ENCODE peak calls at places on chromosomes 5 and 9, in nine cellular contexts. F is Peyer's patch; R is PC-9; T is ascending aorta; I is A549; A is neural crest cell; E is RWPE1; V is CD8-positive, alpha-beta T cell; D is cardiac muscle cell. Y is an unnamed sample.

GRCh38 chr5:132663771-132664695 is 6.1 kb downstream of the IL13 start:
- DNase-seq in F (no peak), A (no peak), I (no peak), R (no peak), T (no peak), V (no peak), D (no peak), E (no peak), Y (no peak)

GRCh38 chr9:12069366-12069765 is 623.8 kb upstream of the TYRP1 start:
- DNase-seq in T (no peak), A (no peak), E (no peak), V (no peak), R (no peak), I (no peak), F (no peak), D (no peak), Y (no peak)

GRCh38 chr5:130074820-130075219 is 170.6 kb downstream of the CHSY3 start:
- DNase-seq in R (no peak), D (no peak), A (no peak), V (no peak), I (no peak), F (no peak), E (no peak), T (no peak), Y (no peak)

GRCh38 chr5:174106997-174107655 is 61.6 kb downstream of the NSG2 start:
- DNase-seq in T (peak), V (no peak), I (no peak), F (no peak), E (no peak), R (no peak), A (no peak), D (no peak), Y (no peak)

GRCh38 chr9:87498046-87498815 is 564 bp downstream of the DAPK1 start:
- DNase-seq in V (no peak), A (peak), R (peak), I (peak), E (peak), F (no peak), D (peak), T (no peak), Y (no peak)

GRCh38 chr5:87258507-87258906 is 9.2 kb upstream of the RASA1 start:
- DNase-seq in D (no peak), F (no peak), A (no peak), T (no peak), I (no peak), E (no peak), V (no peak), R (no peak), Y (no peak)

GRCh38 chr9:129143461-129143927 is 32.3 kb downstream of the PTPA start:
- DNase-seq in E (no peak), A (peak), D (peak), F (no peak), I (no peak), T (peak), R (no peak), V (no peak), Y (no peak)

GRCh38 chr5:42887575-42887974 is 75.9 kb upstream of the SELENOP start:
- DNase-seq in F (no peak), D (no peak), A (no peak), T (no peak), E (no peak), V (no peak), I (no peak), R (no peak), Y (no peak)

GRCh38 chr9:69535296-69535832 is 136.8 kb downstream of the APBA1 start:
- DNase-seq in A (no peak), I (no peak), E (no peak), D (no peak), F (no peak), T (no peak), R (no peak), V (no peak), Y (no peak)
- TF ChIP-seq CTCF in A (no peak), I (no peak), E (no peak), D (no peak), F (no peak), T (no peak), R (no peak), V (no peak), Y (no peak)

GRCh38 chr5:11046160-11046559 is 285.1 kb upstream of the DAP start:
- DNase-seq in T (no peak), V (no peak), I (no peak), R (no peak), D (peak), A (no peak), E (no peak), F (no peak), Y (no peak)
- TF ChIP-seq CTCF in T (no peak), V (no peak), I (peak), R (no peak), D (no peak), A (no peak), E (no peak), F (no peak), Y (no peak)

GRCh38 chr9:29850664-29851063 is 2277.4 kb upstream of the C9orf72 start:
- DNase-seq in E (no peak), T (no peak), I (no peak), F (no peak), D (no peak), R (no peak), A (no peak), V (no peak), Y (no peak)
- TF ChIP-seq CTCF in E (no peak), T (no peak), I (no peak), F (no peak), D (no peak), R (no peak), A (no peak), V (no peak), Y (no peak)

GRCh38 chr9:19969721-19970120 is 180.9 kb upstream of the SLC24A2 start:
- DNase-seq in A (no peak), V (no peak), F (no peak), T (no peak), I (no peak), E (peak), R (no peak), D (no peak), Y (no peak)
- TF ChIP-seq CTCF in A (no peak), V (no peak), F (no peak), T (no peak), I (no peak), E (no peak), R (no peak), D (no peak), Y (no peak)

GRCh38 chr9:132648283-132648682 is 21.5 kb downstream of the DDX31 start:
- DNase-seq in A (no peak), F (no peak), I (no peak), D (no peak), R (no peak), T (no peak), E (no peak), V (no peak), Y (no peak)

GRCh38 chr9:132647806-132648205 is 22.0 kb downstream of the DDX31 start:
- DNase-seq in D (no peak), A (no peak), T (no peak), F (no peak), I (no peak), E (no peak), V (no peak), R (no peak), Y (no peak)

GRCh38 chr9:132648685-132649084 is 21.1 kb downstream of the DDX31 start:
- DNase-seq in D (no peak), R (no peak), A (no peak), E (no peak), F (no peak), I (no peak), V (no peak), T (no peak), Y (no peak)

GRCh38 chr9:132647355-132647754 is 22.4 kb downstream of the DDX31 start:
- DNase-seq in I (no peak), V (no peak), E (no peak), T (no peak), R (no peak), A (no peak), D (no peak), F (no peak), Y (no peak)

GRCh38 chr9:132651259-132651658 is 18.5 kb downstream of the DDX31 start:
- DNase-seq in V (no peak), R (peak), I (no peak), A (peak), T (no peak), F (no peak), E (peak), D (no peak), Y (no peak)
- TF ChIP-seq CTCF in V (no peak), R (peak), I (peak), A (peak), T (no peak), F (peak), E (peak), D (peak), Y (peak)

GRCh38 chr5:153712946-153713345 is 222.5 kb downstream of the GRIA1 start:
- DNase-seq in D (no peak), V (no peak), T (no peak), A (no peak), F (no peak), E (no peak), I (no peak), R (no peak), Y (no peak)
- TF ChIP-seq CTCF in D (no peak), V (no peak), T (no peak), A (no peak), F (no peak), E (no peak), I (no peak), R (no peak), Y (no peak)

DNA sequence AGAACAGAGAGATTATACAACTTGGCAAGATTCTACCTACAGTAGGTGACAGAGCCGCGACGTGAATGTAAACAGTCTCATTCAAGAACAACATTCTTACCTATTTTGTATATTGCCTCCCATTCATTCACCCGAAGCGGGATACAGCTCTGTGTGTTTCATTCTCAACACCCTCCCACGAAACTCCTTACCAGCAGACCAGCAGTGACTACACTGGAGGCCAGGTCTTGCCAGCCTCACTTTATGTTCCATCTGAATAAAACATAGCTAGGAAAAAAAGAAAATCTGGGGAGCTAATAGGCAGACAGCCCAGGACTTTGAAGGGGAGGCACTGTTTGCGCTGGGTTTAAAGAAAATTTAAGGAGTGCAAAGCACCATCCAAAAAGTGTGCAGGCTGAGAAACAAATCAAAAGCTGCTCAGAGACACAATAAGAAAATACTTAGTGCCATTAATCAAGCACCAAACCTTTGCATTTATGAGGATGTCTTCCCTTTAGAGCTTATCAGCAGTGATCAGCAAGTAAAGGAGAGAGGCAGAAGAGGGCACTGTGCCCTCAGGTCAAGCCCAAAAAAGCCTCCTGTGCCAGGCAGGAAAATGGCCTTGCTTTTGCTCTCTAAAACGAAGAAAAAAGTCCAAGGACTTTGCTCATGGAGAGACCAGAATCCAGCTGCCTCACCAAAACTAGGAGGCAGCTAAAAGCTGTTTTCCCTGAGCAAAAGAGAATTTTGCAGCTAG is 295.2 kb downstream of the BNC2 start:
- DNase-seq in D (no peak), A (no peak), T (no peak), I (no peak), F (no peak), V (no peak), R (no peak), E (no peak), Y (no peak)
- TF ChIP-seq CTCF in D (no peak), A (no peak), T (no peak), I (peak), F (no peak), V (no peak), R (no peak), E (no peak), Y (no peak)

GRCh38 chr5:108726446-108727091 is 21.1 kb upstream of the FER start:
- DNase-seq in F (no peak), V (no peak), D (no peak), T (no peak), A (no peak), R (no peak), I (no peak), E (peak), Y (no peak)

GRCh38 chr5:108727154-108727638 is 20.5 kb upstream of the FER start:
- DNase-seq in I (no peak), D (peak), E (peak), A (peak), T (peak), V (no peak), F (no peak), R (peak), Y (no peak)

GRCh38 chr5:108729306-108729645 is 18.4 kb upstream of the FER start:
- DNase-seq in I (no peak), A (no peak), R (no peak), D (no peak), E (no peak), T (no peak), V (no peak), F (no peak), Y (no peak)

GRCh38 chr5:108728566-108729305 is 19.0 kb upstream of the FER start:
- DNase-seq in D (no peak), A (no peak), E (no peak), F (peak), R (no peak), T (no peak), V (peak), I (no peak), Y (no peak)

DNA sequence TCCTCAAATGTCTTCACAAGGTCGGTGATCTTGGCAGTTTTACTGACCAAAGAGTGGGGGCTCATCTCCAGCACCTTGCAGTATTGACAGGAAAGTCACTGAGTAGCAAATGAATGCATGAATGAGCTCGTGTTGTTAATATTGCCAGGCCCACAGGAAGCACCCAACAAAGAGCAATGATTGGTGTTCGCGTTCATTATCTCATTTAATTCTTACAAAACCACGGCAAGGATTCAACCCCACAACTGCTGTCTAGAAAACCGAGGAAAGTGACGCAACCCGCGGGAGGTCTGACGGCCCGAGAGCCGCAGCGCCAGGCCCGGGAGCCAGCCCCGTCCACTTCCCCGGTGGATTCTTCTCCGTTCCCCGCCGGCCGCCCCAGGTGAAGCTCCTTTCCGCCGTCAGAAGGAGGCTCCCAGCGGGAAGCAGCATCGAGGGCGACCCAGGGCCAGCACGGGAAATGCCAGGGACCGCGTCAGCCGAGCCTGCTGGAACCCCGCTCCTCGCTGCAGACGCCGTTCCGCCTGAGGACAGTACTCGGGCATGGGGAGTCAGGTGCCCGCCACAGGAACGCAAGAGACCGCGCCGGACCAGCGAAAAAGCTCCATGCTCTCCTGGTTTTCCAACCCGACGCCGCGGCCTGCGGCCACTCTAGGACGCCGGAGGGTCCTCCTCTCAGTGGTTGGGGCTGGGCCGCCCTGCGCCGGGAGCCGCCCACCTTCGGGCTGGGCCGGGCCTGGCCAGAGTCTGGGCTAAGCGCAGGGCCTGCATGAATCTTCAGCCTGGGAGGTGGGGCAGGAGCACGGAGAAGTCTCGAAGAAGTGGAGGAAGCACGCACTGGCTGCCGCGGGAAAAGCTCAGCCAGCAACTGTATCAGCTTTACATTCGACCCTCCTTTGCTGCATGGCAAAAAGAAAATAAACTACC is 19.8 kb upstream of the FER start:
- DNase-seq in F (peak), V (peak), E (peak), A (peak), D (peak), T (peak), I (peak), R (peak), Y (peak)
- TF ChIP-seq CTCF in F (no peak), V (no peak), E (no peak), A (no peak), D (no peak), T (no peak), I (no peak), R (no peak), Y (no peak)

GRCh38 chr9:764105-764524 is 77.4 kb upstream of the DMRT1 start:
- DNase-seq in I (peak), R (no peak), A (peak), D (peak), V (no peak), F (peak), E (peak), T (peak), Y (no peak)
- TF ChIP-seq CTCF in I (peak), R (no peak), A (peak), D (peak), V (peak), F (peak), E (peak), T (peak), Y (peak)

GRCh38 chr9:105637787-105638395 is 24.4 kb upstream of the TAL2 start:
- DNase-seq in V (no peak), T (no peak), I (no peak), D (no peak), A (no peak), F (no peak), E (no peak), R (no peak), Y (no peak)
- TF ChIP-seq CTCF in V (peak), T (no peak), I (peak), D (peak), A (peak), F (peak), E (peak), R (peak), Y (peak)